ENCODE peak calls at places on chromosomes 1 and 21, in seven cellular contexts. G is stimulated activated CD8-positive, alpha-beta memory T cell treated with anti-CD3 and anti-CD28 coated beads, Interleukin-2, amount 100 ng/mL, for 1 hour; E is HCT116; T is ELR; R is activated naive CD4-positive, alpha-beta T cell treated with anti-CD3 and anti-CD28 coated beads for 36 hours; S is HTR-8/SVneo; U is iPS DF 6.9. L is an unnamed sample.

GRCh38 chr1:209511169-209511568 is 72.3 kb upstream of the CAMK1G start:
- DNase-seq in R (no peak), S (no peak), G (no peak), E (no peak), U (no peak), T (no peak), L (no peak)

GRCh38 chr1:168821434-168821833 is 92.4 kb upstream of the DPT start:
- DNase-seq in U (no peak), G (no peak), T (no peak), S (no peak), E (no peak), R (peak), L (no peak)

GRCh38 chr1:91689586-91690481 is 189.2 kb downstream of the CDC7 start:
- DNase-seq in S (no peak), R (no peak), E (no peak), G (no peak), U (no peak), T (no peak), L (no peak)

GRCh38 chr1:205933672-205934618 is 9.3 kb downstream of the SLC26A9 start:
- DNase-seq in R (no peak), S (peak), T (peak), G (no peak), U (no peak), E (no peak), L (peak)

GRCh38 chr1:215899901-215900300 is 332.8 kb downstream of the KCTD3 start:
- DNase-seq in R (no peak), E (no peak), U (no peak), S (no peak), G (no peak), T (no peak), L (no peak)

GRCh38 chr1:206842851-206843250 is 22.6 kb upstream of the IL20 start:
- DNase-seq in G (no peak), U (no peak), T (no peak), E (no peak), S (no peak), R (no peak), L (no peak)

GRCh38 chr1:26278303-26278702 is 1.6 kb upstream of the SH3BGRL3 start:
- DNase-seq in R (no peak), T (peak), U (no peak), G (no peak), E (no peak), S (no peak), L (peak)

GRCh38 chr1:214101246-214101645 is 113.5 kb downstream of the PROX1 start:
- DNase-seq in U (no peak), T (no peak), G (no peak), R (no peak), S (no peak), E (no peak), L (no peak)

GRCh38 chr1:228814091-228814610 is 78.9 kb downstream of the RHOU start:
- DNase-seq in S (no peak), E (no peak), R (no peak), G (no peak), T (no peak), U (no peak), L (no peak)

GRCh38 chr1:116724765-116725375 is 29.4 kb upstream of the CD2 start:
- DNase-seq in S (peak), G (peak), R (peak), T (peak), E (peak), U (peak), L (peak)

GRCh38 chr1:161954050-161954449 is 69.6 kb downstream of the OLFML2B start:
- DNase-seq in U (no peak), T (no peak), S (no peak), G (no peak), E (no peak), R (no peak), L (no peak)

GRCh38 chr21:46475296-46475695 is 16.6 kb downstream of the DIP2A start:
- DNase-seq in S (no peak), E (no peak), R (no peak), T (no peak), G (no peak), U (no peak), L (no peak)

GRCh38 chr1:9181990-9182783 is 52.4 kb upstream of the H6PD start:
- DNase-seq in G (no peak), S (no peak), T (no peak), E (no peak), R (peak), U (no peak), L (no peak)

GRCh38 chr1:199741586-199741985 is 285.9 kb upstream of the NR5A2 start:
- DNase-seq in R (no peak), G (no peak), S (no peak), U (no peak), E (no peak), T (no peak), L (no peak)

GRCh38 chr1:216221260-216221700 is 202.0 kb downstream of the USH2A start:
- DNase-seq in S (peak), R (peak), T (peak), U (peak), E (peak), G (no peak), L (peak)

GRCh38 chr1:85142753-85143152 is 58.1 kb downstream of the SYDE2 start:
- DNase-seq in U (no peak), E (no peak), R (no peak), T (no peak), G (no peak), S (no peak), L (no peak)

GRCh38 chr1:7268983-7269382 is 483.7 kb downstream of the CAMTA1 start:
- DNase-seq in S (no peak), G (no peak), E (no peak), U (no peak), R (no peak), T (no peak), L (no peak)